ENCODE peak calls at places on chromosome 7, in eight cellular contexts. S is Caki2, B is HFFc6, G is endothelial cell, V is left ventricle myocardium inferior, A is GOT3, R is PC-9, U is neural crest cell. E is an unnamed sample.

GRCh38 chr7:135406908-135407307 is 103.0 kb downstream of the CNOT4 start:
- DNase-seq in V (no peak), G (no peak), B (no peak), A (no peak), R (no peak), S (no peak), U (no peak), E (no peak)

GRCh38 chr7:158470336-158470735 is 117.3 kb downstream of the PTPRN2 start:
- DNase-seq in R (no peak), U (no peak), S (no peak), A (no peak), G (no peak), B (no peak), V (no peak), E (no peak)

GRCh38 chr7:138396251-138397070 is 63.6 kb upstream of the TRIM24 start:
- DNase-seq in U (peak; percentile 6), A (no peak), G (no peak), S (peak; percentile 6), R (no peak), V (no peak), B (no peak), E (no peak)

GRCh38 chr7:82760831-82761230 is 317.3 kb upstream of the CACNA2D1 start:
- DNase-seq in A (no peak), U (no peak), G (no peak), S (no peak), V (no peak), B (no peak), R (no peak), E (no peak)

GRCh38 chr7:155882596-155882995 is 70.3 kb upstream of the SHH start:
- DNase-seq in G (no peak), U (no peak), B (no peak), A (no peak), R (no peak), S (no peak), V (no peak), E (no peak)

GRCh38 chr7:150778738-150779301 is 21.3 kb downstream of the TMEM176B start:
- DNase-seq in V (peak; percentile 85), R (peak; percentile 77), A (peak; percentile 50), B (peak; percentile 38), U (peak; percentile 87), G (peak; percentile 85), S (peak; percentile 45), E (peak; percentile 88)

GRCh38 chr7:82600601-82601000 is 157.0 kb upstream of the CACNA2D1 start:
- DNase-seq in A (no peak), B (no peak), V (no peak), U (no peak), S (no peak), R (no peak), G (no peak), E (no peak)

GRCh38 chr7:124101173-124101768 is 68.4 kb upstream of the TMEM229A start:
- DNase-seq in B (no peak), G (peak; percentile 20), S (no peak), V (no peak), U (peak; percentile 26), R (peak; percentile 19), A (no peak), E (peak; percentile 47)

E was measured in SJCRH30.